ENCODE peak calls at places on chromosomes 3 and 15, in six cellular contexts. M is body of pancreas; H is right cardiac atrium; C is CD8-positive, alpha-beta T cell; R is SK-N-SH; N is transverse colon. T is an unnamed sample.
A peak's percentile ranks its signal among the peaks of the same experiment; 100 is the strongest.

GRCh38 chr15:76501726-76502125 is 165.2 kb downstream of the ISL2 start:
- DNase-seq in M (no peak), H (no peak), C (no peak), R (no peak), N (no peak), T (no peak)

GRCh38 chr15:42149493-42150245 is 6.8 kb downstream of the PLA2G4F start:
- DNase-seq in M (no peak), H (no peak), C (no peak), R (no peak), N (no peak), T (no peak)

GRCh38 chr15:65303687-65304392 is 637 bp upstream of the RNU5B-1 start:
- DNase-seq in M (peak; percentile 70), H (peak; percentile 80), C (peak; percentile 80), R (peak; percentile 47), N (peak; percentile 81), T (peak; percentile 68)

GRCh38 chr3:18501679-18502343 is 76.7 kb upstream of the SATB1 start:
- DNase-seq in M (no peak), H (no peak), C (no peak), R (no peak), N (no peak), T (no peak)

GRCh38 chr3:197468866-197469382 is 86.8 kb downstream of the BDH1 start:
- DNase-seq in M (peak; percentile 63), H (no peak), C (no peak), R (no peak), N (peak; percentile 53), T (peak; percentile 76)

GRCh38 chr3:101940521-101940992 is 91.2 kb downstream of the NFKBIZ start:
- DNase-seq in M (peak; percentile 11), H (no peak), C (no peak), R (peak; percentile 64), N (no peak), T (no peak)

GRCh38 chr3:86840814-86841213 is 150.1 kb downstream of the VGLL3 start:
- DNase-seq in M (no peak), H (no peak), C (no peak), R (no peak), N (no peak), T (no peak)

GRCh38 chr3:143120716-143121239 is 1.2 kb downstream of the CHST2 start:
- DNase-seq in M (no peak), H (peak; percentile 60), C (peak; percentile 62), R (peak; percentile 50), N (peak; percentile 19), T (no peak)

GRCh38 chr3:41710646-41711388 is 251.1 kb downstream of the ULK4 start:
- DNase-seq in M (no peak), H (no peak), C (no peak), R (no peak), N (no peak), T (no peak)

GRCh38 chr3:69776926-69777581 is 37.8 kb downstream of the MITF start:
- DNase-seq in M (no peak), H (no peak), C (no peak), R (no peak), N (no peak), T (no peak)

GRCh38 chr15:82543155-82543554 is 2.9 kb upstream of the RPS17 start:
- DNase-seq in M (no peak), H (no peak), C (no peak), R (no peak), N (no peak), T (no peak)

GRCh38 chr3:121552379-121552778 is 6.6 kb upstream of the POLQ start:
- DNase-seq in M (no peak), H (no peak), C (no peak), R (no peak), N (no peak), T (no peak)

GRCh38 chr3:153210116-153210515 is 48.1 kb downstream of the RAP2B start:
- DNase-seq in M (no peak), H (no peak), C (no peak), R (no peak), N (no peak), T (no peak)

GRCh38 chr3:11810276-11810675 is 36.4 kb downstream of the TAMM41 start:
- DNase-seq in M (no peak), H (no peak), C (no peak), R (no peak), N (no peak), T (no peak)

GRCh38 chr3:59245879-59246501 is 196.2 kb upstream of the CFAP20DC start:
- DNase-seq in M (no peak), H (no peak), C (no peak), R (no peak), N (no peak), T (no peak)

GRCh38 chr3:23480324-23480704 is 277.2 kb downstream of the UBE2E2 start:
- DNase-seq in M (no peak), H (no peak), C (no peak), R (no peak), N (no peak), T (no peak)

GRCh38 chr3:152641198-152641597 is 193.7 kb upstream of the P2RY1 start:
- DNase-seq in M (no peak), H (no peak), C (no peak), R (no peak), N (no peak), T (no peak)

GRCh38 chr15:64209680-64210334 is 47.0 kb upstream of the PPIB start:
- DNase-seq in M (no peak), H (no peak), C (no peak), R (peak; percentile 41), N (no peak), T (peak; percentile 37)

GRCh38 chr15:96457852-96458251 is 127.4 kb downstream of the NR2F2 start:
- DNase-seq in M (no peak), H (no peak), C (no peak), R (no peak), N (no peak), T (no peak)

GRCh38 chr3:113210608-113211369 is 568 bp upstream of the BOC start:
- DNase-seq in M (peak; percentile 48), H (peak; percentile 59), C (no peak), R (peak; percentile 29), N (no peak), T (no peak)

GRCh38 chr15:99322643-99323405 is 71.5 kb downstream of the LRRC28 start:
- DNase-seq in M (no peak), H (no peak), C (no peak), R (no peak), N (no peak), T (no peak)

GRCh38 chr3:32359766-32360513 is 31.7 kb upstream of the CMTM7 start:
- DNase-seq in M (no peak), H (no peak), C (no peak), R (no peak), N (no peak), T (no peak)

GRCh38 chr3:40404591-40405198 is 17.7 kb downstream of the ENTPD3 start:
- DNase-seq in M (no peak), H (no peak), C (no peak), R (no peak), N (no peak), T (no peak)

GRCh38 chr3:11635671-11636371 is 7.9 kb downstream of the VGLL4 start:
- DNase-seq in M (no peak), H (no peak), C (no peak), R (no peak), N (no peak), T (no peak)

GRCh38 chr3:134660046-134660441 is 9.2 kb upstream of the KY start:
- DNase-seq in M (no peak), H (no peak), C (no peak), R (no peak), N (no peak), T (no peak)

GRCh38 chr3:51978143-51978502 is 3.3 kb downstream of the ABHD14A start:
- DNase-seq in M (no peak), H (no peak), C (no peak), R (no peak), N (no peak), T (no peak)

GRCh38 chr3:51975857-51976549 is 1.1 kb downstream of the ABHD14A start:
- DNase-seq in M (peak; percentile 83), H (peak; percentile 94), C (no peak), R (peak; percentile 89), N (peak; percentile 75), T (no peak)

GRCh38 chr3:51980253-51980652 is 3.1 kb upstream of the ACY1 start:
- DNase-seq in M (no peak), H (no peak), C (no peak), R (no peak), N (no peak), T (no peak)

GRCh38 chr3:51974963-51975856 is at the start of gene ABHD14A:
- DNase-seq in M (peak; percentile 77), H (peak; percentile 93), C (peak; percentile 84), R (peak; percentile 92), N (peak; percentile 88), T (peak; percentile 90)

GRCh38 chr3:51977449-51978142 is 2.7 kb downstream of the ABHD14A start:
- DNase-seq in M (no peak), H (no peak), C (no peak), R (no peak), N (no peak), T (peak; percentile 57)
- H3K27ac ChIP-seq in M (no peak overlapping the region), H (no peak overlapping the region), C (no peak overlapping the region), R (no peak overlapping the region), N (no peak overlapping the region), T (no peak overlapping the region)

GRCh38 chr3:48595075-48595525 is at the start of gene COL7A1:
- DNase-seq in M (no peak), H (peak; percentile 74), C (no peak), R (peak; percentile 80), N (no peak), T (no peak)
- H3K4me3 ChIP-seq in M (no peak within 1 kb of the TSS), H (peak within 1 kb of the TSS; percentile 2), C (no peak within 1 kb of the TSS), R (peak within 1 kb of the TSS; percentile 31), N (peak within 1 kb of the TSS; percentile 28), T (no peak within 1 kb of the TSS)

DNA sequence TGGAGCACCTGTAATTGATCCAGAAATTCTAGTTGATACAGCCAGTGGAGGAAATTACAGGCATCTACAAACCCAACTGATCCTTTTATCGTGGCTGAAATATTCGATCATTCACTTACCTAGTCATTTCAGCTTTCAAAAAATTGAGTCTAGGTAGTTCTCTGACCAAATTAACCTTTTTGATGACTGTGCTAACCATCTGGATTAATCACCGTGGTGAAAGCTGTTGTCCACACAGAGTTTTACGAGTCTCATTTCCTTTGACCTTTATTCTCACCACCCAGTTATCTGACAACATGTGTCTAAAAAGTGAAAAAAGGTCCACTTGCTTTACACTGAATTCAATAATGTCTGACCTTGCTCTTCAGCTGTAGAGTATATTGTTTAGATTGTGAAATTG is 354.3 kb downstream of the AGBL1 start:
- DNase-seq in M (no peak), H (no peak), C (no peak), R (no peak), N (no peak), T (no peak)
- H3K9me3 ChIP-seq in M (no peaks in the 10 kb centered on the region), H (no peaks in the 10 kb centered on the region), C (no peaks in the 10 kb centered on the region), R (no peaks in the 10 kb centered on the region), N (no peaks in the 10 kb centered on the region), T (no peaks in the 10 kb centered on the region)

GRCh38 chr3:119034256-119035013 is at the start of gene IGSF11:
- DNase-seq in M (peak; percentile 84), H (peak; percentile 88), C (peak; percentile 81), R (peak; percentile 96), N (peak; percentile 45), T (peak; percentile 28)
- H3K27ac ChIP-seq in M (peak within 1 kb of the TSS; percentile 41), H (no peak within 1 kb of the TSS), C (peak within 1 kb of the TSS; percentile 22), R (no peak within 1 kb of the TSS), N (no peak within 1 kb of the TSS), T (no peak within 1 kb of the TSS)

GRCh38 chr3:195859061-195859845 is 47.5 kb upstream of the MUC4 start:
- DNase-seq in M (peak; percentile 82), H (peak; percentile 82), C (peak; percentile 85), R (peak; percentile 89), N (peak; percentile 78), T (peak; percentile 68)
- H3K4me3 ChIP-seq in M (no peak overlapping the region), H (no peak overlapping the region), C (no peak overlapping the region), R (no peak overlapping the region), N (no peak overlapping the region), T (no peak overlapping the region)

GRCh38 chr3:62367735-62368704 is 5.3 kb downstream of the FEZF2 start:
- DNase-seq in M (no peak), H (no peak), C (no peak), R (peak; percentile 12), N (no peak), T (no peak)
- H3K9me3 ChIP-seq in M (no peaks in the 10 kb centered on the region), H (no peaks in the 10 kb centered on the region), C (no peaks in the 10 kb centered on the region), R (no peaks in the 10 kb centered on the region), N (no peaks in the 10 kb centered on the region), T (no peaks in the 10 kb centered on the region)

T was measured in small intestine.